ENCODE peak calls at places on chromosomes 5 and 9, in five cellular contexts. O is heart right ventricle, X is kidney epithelial cell, Y is right lobe of liver, G is K562. E is an unnamed sample.

GRCh38 chr5:148090780-148091221 is 27.0 kb downstream of the SPINK5 start:
- DNase-seq in O (no peak), X (no peak), Y (no peak), G (no peak), E (no peak)

GRCh38 chr9:84953797-84954695 is 284.5 kb downstream of the NTRK2 start:
- DNase-seq in O (peak; percentile 82), X (no peak), Y (peak; percentile 59), G (peak; percentile 77), E (peak; percentile 34)

GRCh38 chr9:112112941-112113399 is 62.1 kb downstream of the SUSD1 start:
- DNase-seq in O (no peak), X (peak; percentile 58), Y (no peak), G (no peak), E (peak; percentile 64)

GRCh38 chr5:125476888-125477585 is 730.6 kb upstream of the ZNF608 start:
- DNase-seq in O (no peak), X (no peak), Y (no peak), G (no peak), E (no peak)

GRCh38 chr9:115018547-115019435 is 88.4 kb upstream of the TNFSF8 start:
- DNase-seq in O (no peak), X (no peak), Y (no peak), G (no peak), E (peak; percentile 96)

GRCh38 chr9:2655411-2655901 is 33.9 kb downstream of the VLDLR start:
- DNase-seq in O (no peak), X (peak; percentile 62), Y (no peak), G (no peak), E (peak; percentile 93)

GRCh38 chr9:82604947-82605656 is 457.8 kb downstream of the RASEF start:
- DNase-seq in O (no peak), X (no peak), Y (peak; percentile 24), G (no peak), E (peak; percentile 74)

GRCh38 chr5:180138976-180139730 is 67.6 kb upstream of the RNF130 start:
- DNase-seq in O (no peak), X (no peak), Y (no peak), G (no peak), E (no peak)

GRCh38 chr5:139131062-139131856 is 66.9 kb downstream of the SIL1 start:
- DNase-seq in O (no peak), X (no peak), Y (no peak), G (no peak), E (no peak)

GRCh38 chr5:21774281-21774680 is 1078.9 kb downstream of the CDH12 start:
- DNase-seq in O (no peak), X (no peak), Y (no peak), G (no peak), E (no peak)

GRCh38 chr9:84710701-84711397 is 41.3 kb downstream of the NTRK2 start:
- DNase-seq in O (no peak), X (no peak), Y (no peak), G (no peak), E (no peak)

GRCh38 chr5:61943718-61944117 is 362.3 kb upstream of the KIF2A start:
- DNase-seq in O (no peak), X (no peak), Y (no peak), G (no peak), E (no peak)

GRCh38 chr5:57778528-57779175 is 296.0 kb upstream of the ACTBL2 start:
- DNase-seq in O (no peak), X (peak; percentile 12), Y (no peak), G (no peak), E (peak; percentile 66)

GRCh38 chr5:5456858-5457257 is 34.4 kb downstream of the ICE1 start:
- DNase-seq in O (no peak), X (no peak), Y (no peak), G (no peak), E (no peak)

GRCh38 chr9:98992885-98993569 is 49.3 kb downstream of the COL15A1 start:
- DNase-seq in O (no peak), X (no peak), Y (no peak), G (no peak), E (no peak)

GRCh38 chr9:98990181-98990870 is 46.6 kb downstream of the COL15A1 start:
- DNase-seq in O (no peak), X (no peak), Y (no peak), G (no peak), E (no peak)

GRCh38 chr9:98991981-98992884 is 48.5 kb downstream of the COL15A1 start:
- DNase-seq in O (no peak), X (no peak), Y (no peak), G (no peak), E (no peak)

GRCh38 chr9:98986866-98987653 is 43.4 kb downstream of the COL15A1 start:
- DNase-seq in O (peak; percentile 51), X (no peak), Y (no peak), G (no peak), E (no peak)

GRCh38 chr9:98989036-98990000 is 45.6 kb downstream of the COL15A1 start:
- DNase-seq in O (peak; percentile 59), X (peak; percentile 99), Y (no peak), G (no peak), E (peak; percentile 100)
- TF ChIP-seq CTCF in O (peak; percentile 9), X (peak; percentile 44), Y (no peak), G (no peak), E (peak; percentile 70)

DNA sequence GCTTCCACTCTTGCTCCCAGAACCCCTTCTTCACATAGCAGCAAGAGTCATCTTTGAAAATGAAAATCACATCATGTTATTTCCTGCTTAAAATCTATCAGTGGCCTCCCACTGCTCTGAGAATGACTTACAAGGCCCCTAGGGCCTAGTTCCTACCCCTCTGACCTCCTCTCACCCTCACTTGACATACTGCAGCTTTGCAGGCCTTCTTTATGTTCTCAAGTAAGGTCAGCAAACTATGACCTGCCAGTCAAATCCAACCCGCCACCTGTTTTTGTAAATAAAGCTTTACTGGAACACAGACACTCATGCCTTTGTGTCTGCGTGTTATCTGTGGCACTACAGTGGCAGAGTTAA is 185.7 kb downstream of the NR3C1 start:
- DNase-seq in O (no peak), X (no peak), Y (no peak), G (no peak), E (no peak)
- H3K36me3 ChIP-seq in O (peaks cover 42% of the 10 kb centered on the region), X (no peaks in the 10 kb centered on the region), Y (no peaks in the 10 kb centered on the region), G (no peaks in the 10 kb centered on the region), E (no peaks in the 10 kb centered on the region)

DNA sequence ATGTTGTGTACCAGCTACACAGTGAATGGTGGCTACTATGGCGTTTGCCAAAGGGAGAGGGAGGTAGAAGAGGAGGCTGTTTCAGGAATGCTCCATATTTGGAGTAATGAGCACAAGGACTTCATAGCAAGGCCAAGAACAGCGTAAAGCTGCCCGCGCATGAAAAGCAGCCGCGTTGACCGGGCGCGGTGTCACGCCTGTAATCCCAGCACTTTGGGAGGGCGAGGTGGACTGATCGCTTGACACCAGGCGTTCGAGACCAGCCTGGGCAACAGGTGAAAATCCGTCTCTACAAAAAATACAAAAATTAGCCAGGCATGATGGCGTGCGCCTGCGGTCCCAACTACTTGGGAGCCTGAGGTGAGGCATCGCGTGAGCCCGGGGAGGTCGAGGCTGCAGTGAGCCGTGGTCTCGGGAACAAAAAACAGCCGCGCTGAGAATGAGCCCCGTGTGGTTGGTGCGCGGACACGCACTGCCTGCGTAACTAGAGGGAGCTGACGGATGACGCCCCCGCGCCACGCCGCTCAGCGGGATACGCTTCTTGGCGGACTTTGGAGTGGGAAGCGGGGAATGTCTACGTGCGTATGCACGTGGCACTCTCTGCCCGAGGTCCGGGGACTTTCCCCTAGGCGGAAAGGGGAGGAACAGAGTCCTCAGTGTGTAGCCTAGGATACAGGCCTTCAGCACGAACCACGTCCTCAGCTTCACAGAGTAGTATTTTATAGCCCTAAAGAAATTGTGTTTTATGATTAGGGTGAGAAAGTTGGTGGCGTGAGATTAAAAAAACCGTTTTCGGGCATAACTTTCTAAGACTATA is at the start of gene RMRP:
- DNase-seq in O (peak; percentile 96), X (peak; percentile 99), Y (peak; percentile 98), G (peak; percentile 80), E (peak; percentile 99)
- TF ChIP-seq CTCF in O (peak; percentile 49), X (peak; percentile 15), Y (peak; percentile 37), G (peak; percentile 19), E (peak; percentile 29)

GRCh38 chr9:128588581-128589233 is 36.3 kb downstream of the SPTAN1 start:
- DNase-seq in O (no peak), X (no peak), Y (no peak), G (no peak), E (no peak)
- H3K36me3 ChIP-seq in O (peaks cover 100% of the 10 kb centered on the region), X (peaks cover 3% of the 10 kb centered on the region), Y (no peaks in the 10 kb centered on the region), G (no peaks in the 10 kb centered on the region), E (peaks cover 94% of the 10 kb centered on the region)

GRCh38 chr5:163221581-163221980 is 215.8 kb upstream of the CCNG1 start:
- DNase-seq in O (no peak), X (no peak), Y (no peak), G (no peak), E (no peak)
- TF ChIP-seq CTCF in O (no peak), X (no peak), Y (no peak), G (no peak), E (no peak)

GRCh38 chr5:154374264-154374663 is 71.5 kb upstream of the SAP30L start:
- DNase-seq in O (no peak), X (no peak), Y (no peak), G (no peak), E (no peak)

GRCh38 chr5:154375331-154376008 is 70.3 kb upstream of the SAP30L start:
- DNase-seq in O (no peak), X (no peak), Y (no peak), G (no peak), E (no peak)

GRCh38 chr5:154380263-154380662 is 65.5 kb upstream of the SAP30L start:
- DNase-seq in O (no peak), X (no peak), Y (no peak), G (no peak), E (no peak)

GRCh38 chr5:154376481-154376880 is 69.3 kb upstream of the SAP30L start:
- DNase-seq in O (no peak), X (no peak), Y (no peak), G (no peak), E (no peak)

GRCh38 chr5:154378134-154378533 is 67.7 kb upstream of the SAP30L start:
- DNase-seq in O (no peak), X (no peak), Y (no peak), G (no peak), E (no peak)
- H3K36me3 ChIP-seq in O (peaks cover 67% of the 10 kb centered on the region), X (no peaks in the 10 kb centered on the region), Y (no peaks in the 10 kb centered on the region), G (peaks cover 22% of the 10 kb centered on the region), E (peaks cover 54% of the 10 kb centered on the region)

GRCh38 chr5:133260715-133261114 is 208.9 kb downstream of the HSPA4 start:
- DNase-seq in O (no peak), X (no peak), Y (no peak), G (no peak), E (no peak)
- TF ChIP-seq CTCF in O (no peak), X (no peak), Y (no peak), G (peak; percentile 41), E (peak; percentile 48)

E was measured in brain microvascular endothelial cell.